ENCODE peak calls at places on chromosome 16, in eight cellular contexts. C, X, G, J, O, U, E and S are unnamed samples.

GRCh38 chr16:50645858-50646257 is 35.3 kb downstream of the SNX20 start:
- DNase-seq in X (no peak), E (no peak), J (peak; percentile 37), U (no peak), G (no peak), O (no peak), C (no peak), S (no peak)

GRCh38 chr16:81997738-81998137 is 13.5 kb downstream of the SDR42E1 start:
- DNase-seq in J (peak; percentile 73), E (peak; percentile 92), C (peak; percentile 87), X (no peak), U (no peak), G (peak; percentile 88), O (no peak), S (peak; percentile 84)

GRCh38 chr16:27572711-27573110 is 22.8 kb downstream of the KATNIP start:
- DNase-seq in U (no peak), O (no peak), C (no peak), E (peak; percentile 12), J (no peak), G (no peak), X (no peak), S (peak; percentile 22)

GRCh38 chr16:82379601-82380000 is 209.6 kb upstream of the MPHOSPH6 start:
- DNase-seq in E (no peak), X (no peak), C (no peak), O (no peak), J (no peak), G (no peak), U (no peak), S (no peak)

GRCh38 chr16:4377573-4378146 is 6.0 kb downstream of the VASN start:
- DNase-seq in G (no peak), J (no peak), U (no peak), O (no peak), E (no peak), C (no peak), X (no peak), S (no peak)

GRCh38 chr16:73058616-73059409 is 10.9 kb upstream of the ZFHX3 start:
- DNase-seq in U (peak; percentile 39), X (no peak), O (no peak), G (peak; percentile 67), J (no peak), C (peak; percentile 66), E (peak; percentile 60), S (peak; percentile 71)

GRCh38 chr16:31090540-31090939 is 1.8 kb upstream of the PRSS53 start:
- DNase-seq in O (no peak), J (peak; percentile 8), G (peak; percentile 49), E (peak; percentile 42), U (no peak), C (peak; percentile 54), X (no peak), S (peak; percentile 75)

GRCh38 chr16:77132051-77132618 is 58.9 kb upstream of the MON1B start:
- DNase-seq in E (no peak), C (no peak), G (no peak), O (no peak), X (no peak), J (no peak), U (no peak), S (no peak)

GRCh38 chr16:88454315-88455057 is 1.4 kb downstream of the ZFPM1 start:
- DNase-seq in X (no peak), G (no peak), J (no peak), U (no peak), O (no peak), E (no peak), C (no peak), S (no peak)

GRCh38 chr16:30342751-30343490 is 12.2 kb downstream of the CD2BP2 start:
- DNase-seq in X (no peak), G (no peak), O (no peak), U (no peak), C (no peak), E (no peak), J (no peak), S (no peak)

GRCh38 chr16:58035356-58036170 is 10.0 kb downstream of the MMP15 start:
- DNase-seq in X (no peak), O (no peak), E (no peak), U (no peak), J (no peak), C (no peak), G (no peak), S (no peak)

GRCh38 chr16:21001262-21001661 is 100.7 kb downstream of the LYRM1 start:
- DNase-seq in E (peak; percentile 4), X (no peak), G (peak; percentile 8), O (peak; percentile 11), C (peak; percentile 1), J (no peak), U (no peak), S (peak; percentile 33)

GRCh38 chr16:2963611-2964415 is at the start of gene KREMEN2:
- DNase-seq in U (no peak), J (peak; percentile 59), C (no peak), E (no peak), O (no peak), X (no peak), G (no peak), S (peak; percentile 24)

GRCh38 chr16:52556083-52556482 is 9.1 kb upstream of the TOX3 start:
- DNase-seq in U (no peak), X (no peak), O (no peak), C (no peak), E (no peak), G (no peak), J (no peak), S (no peak)

GRCh38 chr16:52554334-52554733 is 7.4 kb upstream of the TOX3 start:
- DNase-seq in G (no peak), E (no peak), X (no peak), J (no peak), O (no peak), C (no peak), U (no peak), S (no peak)

GRCh38 chr16:52555572-52555971 is 8.6 kb upstream of the TOX3 start:
- DNase-seq in J (no peak), U (no peak), O (no peak), C (no peak), X (no peak), G (no peak), E (no peak), S (no peak)

GRCh38 chr16:52552643-52553042 is 5.7 kb upstream of the TOX3 start:
- DNase-seq in E (no peak), O (no peak), C (peak; percentile 1), J (no peak), U (no peak), X (no peak), G (no peak), S (no peak)

DNA sequence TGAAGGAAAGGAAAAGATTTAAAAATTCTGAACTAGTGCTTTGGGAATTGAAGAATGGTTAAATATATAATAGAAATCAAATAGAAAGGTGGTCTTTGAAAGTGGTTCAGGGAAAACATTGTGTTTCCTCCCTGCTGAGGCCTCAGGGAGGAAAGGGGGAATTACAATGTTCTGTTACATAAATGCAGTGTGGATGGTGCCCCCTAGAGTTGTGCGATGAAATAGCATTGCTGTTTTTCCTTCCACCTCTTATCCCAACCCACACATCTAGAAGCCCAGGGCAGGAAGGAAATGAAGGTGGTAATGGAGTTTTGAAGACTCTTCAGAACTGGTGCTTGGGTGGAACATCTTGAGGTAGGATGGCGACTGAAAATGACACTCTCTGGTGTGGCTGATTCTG is 6.4 kb upstream of the TOX3 start:
- DNase-seq in C (no peak), X (no peak), O (no peak), U (no peak), J (no peak), G (no peak), E (no peak), S (no peak)
- H3K4me3 ChIP-seq in C (no peak overlapping the region), X (no peak overlapping the region), O (no peak overlapping the region), U (no peak overlapping the region), J (no peak overlapping the region), G (no peak overlapping the region), E (no peak overlapping the region), S (no peak overlapping the region)

DNA sequence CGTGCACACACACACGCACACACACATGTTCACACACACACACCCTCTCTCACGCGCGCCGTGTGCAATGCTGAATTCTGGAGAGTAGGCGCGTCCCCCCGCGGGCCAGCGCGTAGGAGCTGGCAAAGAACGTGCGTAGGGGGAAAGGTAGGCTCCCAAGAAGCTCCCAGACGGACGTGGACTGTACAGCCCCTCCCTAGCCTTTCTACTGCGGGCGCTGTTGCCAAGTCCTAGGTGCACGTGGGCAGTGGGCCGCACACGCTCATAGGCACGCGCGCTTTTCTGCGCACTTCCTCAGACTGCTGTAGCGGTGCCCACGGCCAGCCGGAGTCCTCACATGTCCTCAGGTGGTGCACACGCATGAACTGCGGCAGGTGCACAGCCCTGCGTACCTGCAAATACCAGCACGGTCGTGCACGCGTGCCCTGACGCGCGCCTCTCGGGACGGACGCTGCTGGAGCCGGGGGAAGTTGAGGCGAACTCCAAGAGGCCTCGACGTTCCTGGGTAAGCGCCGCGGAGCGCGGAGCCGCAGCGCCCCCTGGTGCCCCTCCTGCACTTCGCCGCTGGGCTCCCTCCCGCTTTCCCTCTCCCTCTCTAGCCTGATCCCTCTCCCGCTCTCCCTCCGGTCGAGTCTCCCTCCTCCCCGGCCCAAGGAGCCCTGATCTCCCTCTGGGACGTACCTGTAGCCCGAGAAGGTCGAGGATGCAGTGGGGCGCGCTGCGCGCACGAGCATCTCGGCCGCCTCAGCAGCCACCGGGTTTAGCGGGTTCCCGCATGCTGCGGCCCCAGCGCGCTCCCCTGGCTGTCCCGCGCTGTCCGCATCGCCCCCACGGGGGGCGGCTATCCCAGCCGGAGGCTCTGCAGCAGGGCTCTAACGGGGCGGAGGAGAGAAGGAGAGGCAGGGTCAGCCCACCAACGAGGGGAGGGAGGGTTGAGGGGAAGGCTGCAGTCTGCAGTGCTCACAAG is 749 bp downstream of the GRIN2A start:
- DNase-seq in E (peak; percentile 56), C (peak; percentile 71), G (peak; percentile 33), X (no peak), U (peak; percentile 52), O (no peak), J (peak; percentile 88), S (peak; percentile 43)
- TF ChIP-seq CTCF in E (peak; percentile 81), C (peak; percentile 53), G (peak; percentile 77), X (peak; percentile 97), U (peak; percentile 94), O (peak; percentile 75), J (peak; percentile 92), S (peak; percentile 74)

DNA sequence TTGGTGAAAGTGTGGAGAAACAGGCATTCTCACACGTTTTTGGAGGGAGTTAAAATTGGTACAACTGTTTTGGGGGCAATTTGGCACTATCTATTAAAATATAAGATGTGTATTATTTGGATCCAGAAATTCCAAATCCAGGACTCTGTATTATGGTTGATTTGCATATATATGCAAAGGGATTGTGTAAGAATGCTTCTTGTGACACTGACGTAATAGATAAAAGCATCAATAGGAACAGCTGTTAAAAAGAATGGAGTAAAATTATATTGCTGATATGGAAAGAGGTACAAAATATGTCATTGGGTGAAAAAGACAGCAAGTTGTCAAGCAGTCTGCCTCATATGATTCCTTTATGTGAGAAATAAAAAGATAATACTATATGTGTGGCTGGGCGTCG is 17.3 kb downstream of the FA2H start:
- DNase-seq in O (no peak), G (no peak), X (no peak), U (no peak), J (no peak), C (no peak), E (no peak), S (no peak)
- H3K4me3 ChIP-seq in O (no peak overlapping the region), G (no peak overlapping the region), X (no peak overlapping the region), U (no peak overlapping the region), J (no peak overlapping the region), C (no peak overlapping the region), E (no peak overlapping the region), S (no peak overlapping the region)

DNA sequence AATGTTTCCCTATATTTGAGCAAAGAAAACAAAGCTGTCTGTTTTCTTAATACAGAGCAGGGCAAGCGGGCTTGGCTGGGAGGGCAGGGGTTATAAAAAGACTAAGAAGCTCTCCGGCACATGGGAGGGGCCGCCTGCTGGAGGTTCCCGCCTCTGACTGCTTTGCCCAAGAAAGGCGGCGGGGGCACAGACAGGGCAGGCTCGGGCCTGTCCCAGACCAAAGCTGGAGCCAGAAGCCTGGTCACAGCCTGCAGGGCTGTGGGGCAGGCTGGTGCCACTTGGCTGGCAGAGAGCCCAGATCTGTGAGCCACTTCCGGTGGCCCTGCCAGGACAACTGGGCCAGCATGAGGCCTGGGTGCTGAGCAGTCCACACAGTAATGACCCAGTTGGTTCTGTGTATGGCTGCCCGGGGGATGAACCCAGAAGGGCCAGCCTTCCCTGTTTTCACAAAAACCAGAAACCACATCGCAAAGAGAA is 89.4 kb downstream of the LITAF start:
- DNase-seq in O (no peak), E (peak; percentile 76), X (no peak), U (peak; percentile 89), C (peak; percentile 62), J (peak; percentile 80), G (peak; percentile 58), S (peak; percentile 72)
- TF ChIP-seq CTCF in O (no peak), E (no peak), X (peak; percentile 32), U (peak; percentile 28), C (peak; percentile 7), J (no peak), G (peak; percentile 29), S (peak; percentile 30)